ENCODE peak calls at places on chromosomes 2 and 18, in nine cellular contexts. S is G401, U is MG63, R is cardiac muscle cell, P is GF-D8, A is aorta, W is neural progenitor cell, I is retina, K is hippocampal formation. N is an unnamed sample.

GRCh38 chr2:24659862-24660261 is 133.3 kb downstream of the PTRHD1 start:
- DNase-seq in U (no peak), R (no peak), I (no peak), A (no peak), W (peak), P (no peak), K (no peak), S (no peak), N (no peak)

GRCh38 chr2:153606623-153607022 is 128.1 kb upstream of the RPRM start:
- DNase-seq in U (no peak), A (no peak), K (no peak), W (no peak), R (no peak), S (no peak), P (no peak), I (no peak), N (no peak)

GRCh38 chr2:223510713-223511112 is 91.4 kb downstream of the SCG2 start:
- DNase-seq in W (no peak), K (no peak), R (no peak), I (no peak), A (no peak), U (no peak), S (no peak), P (no peak), N (no peak)

GRCh38 chr18:56563568-56563967 is 74.8 kb downstream of the TXNL1 start:
- DNase-seq in W (peak), I (no peak), U (no peak), S (no peak), P (no peak), R (peak), K (no peak), A (no peak), N (no peak)

GRCh38 chr2:85291425-85292023 is 36.3 kb downstream of the TGOLN2 start:
- DNase-seq in P (no peak), S (no peak), A (no peak), I (no peak), U (no peak), K (no peak), R (no peak), W (no peak), N (no peak)

GRCh38 chr2:76745605-76746004 is 776.6 kb downstream of the LRRTM4 start:
- DNase-seq in K (no peak), W (no peak), U (no peak), P (no peak), I (no peak), A (no peak), R (no peak), S (no peak), N (no peak)

GRCh38 chr18:24588440-24588839 is 128.0 kb downstream of the HRH4 start:
- DNase-seq in R (peak), U (no peak), A (no peak), K (no peak), P (no peak), W (no peak), I (no peak), S (no peak), N (no peak)

GRCh38 chr18:42564761-42565160 is 550.7 kb downstream of the RIT2 start:
- DNase-seq in W (peak), U (no peak), P (no peak), I (no peak), A (no peak), R (no peak), S (no peak), K (peak), N (no peak)

GRCh38 chr2:143728498-143728897 is 599.3 kb downstream of the ARHGAP15 start:
- DNase-seq in U (no peak), S (no peak), K (no peak), I (no peak), A (no peak), W (no peak), R (no peak), P (no peak), N (no peak)

GRCh38 chr18:9673296-9674251 is 34.5 kb upstream of the RAB31 start:
- DNase-seq in S (peak), A (no peak), I (no peak), W (peak), K (peak), U (peak), R (peak), P (peak), N (no peak)